ENCODE peak calls at places on chromosomes 13 and 19, in six cellular contexts. One of them, this sample, is unnamed.

GRCh38 chr13:42696191-42696590 is 85.2 kb upstream of the FAM216B start:
- DNase-seq in cardiac fibroblast: peak
- DNase-seq in fibroblast of the aortic adventitia: peak
- DNase-seq in mammary epithelial cell: peak
- DNase-seq in AG04450: peak
- DNase-seq in uterus: no peak
- DNase-seq in this sample: peak

GRCh38 chr19:35462476-35462953 is 14.5 kb downstream of the FFAR2 start:
- DNase-seq in cardiac fibroblast: no peak
- DNase-seq in fibroblast of the aortic adventitia: no peak
- DNase-seq in mammary epithelial cell: no peak
- DNase-seq in AG04450: no peak
- DNase-seq in uterus: no peak
- DNase-seq in this sample: no peak

GRCh38 chr13:24172071-24172470 is 11.6 kb downstream of the SPATA13 start:
- DNase-seq in cardiac fibroblast: no peak
- DNase-seq in fibroblast of the aortic adventitia: no peak
- DNase-seq in mammary epithelial cell: no peak
- DNase-seq in AG04450: no peak
- DNase-seq in uterus: no peak
- DNase-seq in this sample: no peak

GRCh38 chr19:41951686-41952172 is 7.4 kb downstream of the RABAC1 start:
- DNase-seq in cardiac fibroblast: peak
- DNase-seq in fibroblast of the aortic adventitia: peak
- DNase-seq in mammary epithelial cell: peak
- DNase-seq in AG04450: peak
- DNase-seq in uterus: peak
- DNase-seq in this sample: peak

GRCh38 chr13:30705672-30706071 is 29.7 kb upstream of the ALOX5AP start:
- DNase-seq in cardiac fibroblast: no peak
- DNase-seq in fibroblast of the aortic adventitia: no peak
- DNase-seq in mammary epithelial cell: peak
- DNase-seq in AG04450: no peak
- DNase-seq in uterus: no peak
- DNase-seq in this sample: peak

GRCh38 chr19:42370068-42370520 is 20.0 kb downstream of the CNFN start:
- DNase-seq in cardiac fibroblast: no peak
- DNase-seq in fibroblast of the aortic adventitia: no peak
- DNase-seq in mammary epithelial cell: no peak
- DNase-seq in AG04450: no peak
- DNase-seq in uterus: no peak
- DNase-seq in this sample: no peak

GRCh38 chr13:35164324-35164932 is 222.4 kb downstream of the NBEA start:
- DNase-seq in cardiac fibroblast: peak
- DNase-seq in fibroblast of the aortic adventitia: peak
- DNase-seq in mammary epithelial cell: peak
- DNase-seq in AG04450: no peak
- DNase-seq in uterus: no peak
- DNase-seq in this sample: peak

GRCh38 chr19:49155830-49156346 is 692 bp upstream of the HRC start:
- DNase-seq in cardiac fibroblast: no peak
- DNase-seq in fibroblast of the aortic adventitia: no peak
- DNase-seq in mammary epithelial cell: no peak
- DNase-seq in AG04450: no peak
- DNase-seq in uterus: no peak
- DNase-seq in this sample: no peak

GRCh38 chr13:25951831-25952230 is 100.0 kb downstream of the SHISA2 start:
- DNase-seq in cardiac fibroblast: no peak
- DNase-seq in fibroblast of the aortic adventitia: no peak
- DNase-seq in mammary epithelial cell: no peak
- DNase-seq in AG04450: no peak
- DNase-seq in uterus: no peak
- DNase-seq in this sample: no peak

GRCh38 chr19:34364830-34365462 is at the start of gene GPI:
- DNase-seq in cardiac fibroblast: peak
- DNase-seq in fibroblast of the aortic adventitia: peak
- DNase-seq in mammary epithelial cell: peak
- DNase-seq in AG04450: no peak
- DNase-seq in uterus: peak
- DNase-seq in this sample: peak

GRCh38 chr19:44582581-44583265 is 30.6 kb upstream of the IGSF23 start:
- DNase-seq in cardiac fibroblast: peak
- DNase-seq in fibroblast of the aortic adventitia: peak
- DNase-seq in mammary epithelial cell: no peak
- DNase-seq in AG04450: no peak
- DNase-seq in uterus: no peak
- DNase-seq in this sample: peak

GRCh38 chr19:49106648-49107135 is 7.5 kb upstream of the LIN7B start:
- DNase-seq in cardiac fibroblast: peak
- DNase-seq in fibroblast of the aortic adventitia: peak
- DNase-seq in mammary epithelial cell: peak
- DNase-seq in AG04450: no peak
- DNase-seq in uterus: no peak
- DNase-seq in this sample: peak

GRCh38 chr19:4678881-4679379 is 8.8 kb upstream of the MYDGF start:
- DNase-seq in cardiac fibroblast: peak
- DNase-seq in fibroblast of the aortic adventitia: no peak
- DNase-seq in mammary epithelial cell: no peak
- DNase-seq in AG04450: no peak
- DNase-seq in uterus: peak
- DNase-seq in this sample: no peak

GRCh38 chr13:98176777-98177608 is at the start of gene RNF113B:
- DNase-seq in cardiac fibroblast: no peak
- DNase-seq in fibroblast of the aortic adventitia: no peak
- DNase-seq in mammary epithelial cell: no peak
- DNase-seq in AG04450: no peak
- DNase-seq in uterus: no peak
- DNase-seq in this sample: no peak

GRCh38 chr19:46604781-46605355 is 3.7 kb downstream of the CALM3 start:
- DNase-seq in cardiac fibroblast: no peak
- DNase-seq in fibroblast of the aortic adventitia: no peak
- DNase-seq in mammary epithelial cell: no peak
- DNase-seq in AG04450: no peak
- DNase-seq in uterus: no peak
- DNase-seq in this sample: no peak

GRCh38 chr13:110323172-110323851 is 16.2 kb downstream of the COL4A2 start:
- DNase-seq in cardiac fibroblast: peak
- DNase-seq in fibroblast of the aortic adventitia: peak
- DNase-seq in mammary epithelial cell: no peak
- DNase-seq in AG04450: peak
- DNase-seq in uterus: no peak
- DNase-seq in this sample: no peak
- TF ChIP-seq CTCF in cardiac fibroblast: peak
- TF ChIP-seq CTCF in fibroblast of the aortic adventitia: peak
- TF ChIP-seq CTCF in mammary epithelial cell: peak
- TF ChIP-seq CTCF in AG04450: peak
- TF ChIP-seq CTCF in uterus: no peak
- TF ChIP-seq CTCF in this sample: no peak

GRCh38 chr13:113086031-113086750 is 19.4 kb upstream of the F7 start:
- DNase-seq in cardiac fibroblast: no peak
- DNase-seq in fibroblast of the aortic adventitia: no peak
- DNase-seq in mammary epithelial cell: no peak
- DNase-seq in AG04450: no peak
- DNase-seq in uterus: no peak
- DNase-seq in this sample: no peak

GRCh38 chr13:113083402-113084061 is 22.1 kb upstream of the F7 start:
- DNase-seq in cardiac fibroblast: peak
- DNase-seq in fibroblast of the aortic adventitia: peak
- DNase-seq in mammary epithelial cell: no peak
- DNase-seq in AG04450: no peak
- DNase-seq in uterus: no peak
- DNase-seq in this sample: peak

GRCh38 chr13:113083022-113083373 is 22.6 kb upstream of the F7 start:
- DNase-seq in cardiac fibroblast: no peak
- DNase-seq in fibroblast of the aortic adventitia: no peak
- DNase-seq in mammary epithelial cell: no peak
- DNase-seq in AG04450: no peak
- DNase-seq in uterus: no peak
- DNase-seq in this sample: no peak

GRCh38 chr13:113084943-113085540 is 20.5 kb upstream of the F7 start:
- DNase-seq in cardiac fibroblast: no peak
- DNase-seq in fibroblast of the aortic adventitia: no peak
- DNase-seq in mammary epithelial cell: no peak
- DNase-seq in AG04450: no peak
- DNase-seq in uterus: no peak
- DNase-seq in this sample: no peak

DNA sequence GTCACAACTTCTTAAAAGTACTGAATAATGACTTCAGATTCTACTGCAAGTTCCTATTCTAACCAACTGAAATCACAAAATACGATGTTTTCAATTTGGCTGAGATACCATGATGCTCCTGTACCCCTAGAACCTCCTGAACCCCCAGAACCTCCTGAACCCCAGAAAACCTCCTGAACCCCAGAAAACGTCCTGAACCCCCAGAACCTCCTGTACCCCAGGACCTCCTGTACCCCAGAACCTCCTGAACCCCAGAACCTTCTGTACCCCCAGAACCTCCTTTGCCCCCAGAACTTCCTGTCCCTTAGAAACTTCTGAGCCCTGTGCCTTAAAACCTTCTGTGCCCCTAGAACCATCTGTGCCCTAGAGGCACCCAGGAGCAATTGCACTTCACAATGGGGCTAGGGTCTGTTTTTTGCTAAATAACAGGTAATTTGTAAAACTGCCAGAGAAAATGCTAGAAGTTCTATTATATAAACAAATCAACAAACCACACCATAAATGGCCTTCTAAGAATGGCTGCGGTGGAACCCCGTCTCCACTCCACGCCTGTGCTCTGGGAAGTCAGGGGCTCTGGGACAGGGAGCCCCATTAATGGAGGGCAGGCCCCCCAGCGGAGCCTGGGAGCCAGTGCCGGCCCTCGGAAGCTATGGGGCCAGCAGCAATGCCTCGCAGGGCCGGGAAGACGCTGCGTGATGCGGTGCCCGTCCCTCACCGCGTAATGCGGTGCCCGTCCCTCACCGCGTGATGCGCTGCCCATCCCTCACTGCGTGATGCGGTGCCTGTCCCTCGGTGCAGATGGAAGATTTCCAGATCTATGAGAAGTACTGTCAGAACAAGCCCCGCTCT is 21.3 kb upstream of the F7 start:
- DNase-seq in cardiac fibroblast: no peak
- DNase-seq in fibroblast of the aortic adventitia: no peak
- DNase-seq in mammary epithelial cell: no peak
- DNase-seq in AG04450: no peak
- DNase-seq in uterus: no peak
- DNase-seq in this sample: no peak
- TF ChIP-seq CTCF in cardiac fibroblast: peak
- TF ChIP-seq CTCF in fibroblast of the aortic adventitia: peak
- TF ChIP-seq CTCF in mammary epithelial cell: no peak
- TF ChIP-seq CTCF in AG04450: peak
- TF ChIP-seq CTCF in uterus: no peak
- TF ChIP-seq CTCF in this sample: peak

GRCh38 chr19:24046550-24046949 is 40.4 kb upstream of the ZNF254 start:
- DNase-seq in cardiac fibroblast: no peak
- DNase-seq in fibroblast of the aortic adventitia: no peak
- DNase-seq in mammary epithelial cell: no peak
- DNase-seq in AG04450: no peak
- DNase-seq in uterus: no peak
- DNase-seq in this sample: no peak

GRCh38 chr19:24052811-24053210 is 34.2 kb upstream of the ZNF254 start:
- DNase-seq in cardiac fibroblast: peak
- DNase-seq in fibroblast of the aortic adventitia: no peak
- DNase-seq in mammary epithelial cell: no peak
- DNase-seq in AG04450: no peak
- DNase-seq in uterus: no peak
- DNase-seq in this sample: peak

GRCh38 chr19:24049537-24049936 is 37.5 kb upstream of the ZNF254 start:
- DNase-seq in cardiac fibroblast: no peak
- DNase-seq in fibroblast of the aortic adventitia: no peak
- DNase-seq in mammary epithelial cell: no peak
- DNase-seq in AG04450: no peak
- DNase-seq in uterus: no peak
- DNase-seq in this sample: no peak

GRCh38 chr19:24051516-24051915 is 35.5 kb upstream of the ZNF254 start:
- DNase-seq in cardiac fibroblast: no peak
- DNase-seq in fibroblast of the aortic adventitia: no peak
- DNase-seq in mammary epithelial cell: peak
- DNase-seq in AG04450: no peak
- DNase-seq in uterus: no peak
- DNase-seq in this sample: peak

GRCh38 chr19:24048261-24048660 is 38.7 kb upstream of the ZNF254 start:
- DNase-seq in cardiac fibroblast: no peak
- DNase-seq in fibroblast of the aortic adventitia: no peak
- DNase-seq in mammary epithelial cell: no peak
- DNase-seq in AG04450: no peak
- DNase-seq in uterus: no peak
- DNase-seq in this sample: no peak
- TF ChIP-seq CTCF in cardiac fibroblast: peak
- TF ChIP-seq CTCF in fibroblast of the aortic adventitia: no peak
- TF ChIP-seq CTCF in mammary epithelial cell: no peak
- TF ChIP-seq CTCF in AG04450: no peak
- TF ChIP-seq CTCF in uterus: no peak
- TF ChIP-seq CTCF in this sample: no peak

GRCh38 chr13:49645451-49645850 is 17.1 kb downstream of the ARL11 start:
- DNase-seq in cardiac fibroblast: no peak
- DNase-seq in fibroblast of the aortic adventitia: no peak
- DNase-seq in mammary epithelial cell: no peak
- DNase-seq in AG04450: no peak
- DNase-seq in uterus: no peak
- DNase-seq in this sample: no peak
- TF ChIP-seq CTCF in cardiac fibroblast: no peak
- TF ChIP-seq CTCF in fibroblast of the aortic adventitia: no peak
- TF ChIP-seq CTCF in mammary epithelial cell: no peak
- TF ChIP-seq CTCF in AG04450: no peak
- TF ChIP-seq CTCF in uterus: no peak
- TF ChIP-seq CTCF in this sample: no peak

DNA sequence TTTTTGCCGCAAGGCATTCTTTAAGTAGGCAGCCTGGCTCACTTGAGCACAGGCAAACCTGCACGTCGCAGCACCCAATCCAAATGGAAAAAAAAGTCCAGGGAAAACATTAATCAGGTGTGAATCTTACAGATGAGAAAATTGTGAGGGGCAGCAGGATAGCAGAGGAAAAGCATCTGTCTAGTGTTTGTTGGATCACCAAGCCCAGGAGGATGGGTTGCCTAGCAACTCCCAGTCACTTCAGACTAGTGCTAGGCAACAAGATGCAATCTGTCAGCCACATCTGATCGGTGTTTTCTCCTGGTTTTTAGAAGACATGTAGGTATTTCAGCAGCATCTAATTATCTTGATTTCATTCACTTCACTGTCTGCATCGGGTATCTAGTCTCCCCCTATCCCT is 68.3 kb upstream of the KL start:
- DNase-seq in cardiac fibroblast: no peak
- DNase-seq in fibroblast of the aortic adventitia: no peak
- DNase-seq in mammary epithelial cell: no peak
- DNase-seq in AG04450: no peak
- DNase-seq in uterus: no peak
- DNase-seq in this sample: no peak
- TF ChIP-seq CTCF in cardiac fibroblast: no peak
- TF ChIP-seq CTCF in fibroblast of the aortic adventitia: no peak
- TF ChIP-seq CTCF in mammary epithelial cell: no peak
- TF ChIP-seq CTCF in AG04450: no peak
- TF ChIP-seq CTCF in uterus: no peak
- TF ChIP-seq CTCF in this sample: no peak